ENCODE peak calls at places on chromosomes 2 and 18, in four cellular contexts. F is NCI-H1417 treated with DMSO at 0.1 percent for 48 hours; A is dorsolateral prefrontal cortex; Z is activated T-cell treated with anti-CD3 and anti-CD28 coated beads, Interleukin-2, amount 50 U/mL, for 72 hours. J is an unnamed sample.

GRCh38 chr2:165877565-165878550 is 75.7 kb downstream of the TTC21B start:
- DNase-seq in Z (peak), A (no peak), F (no peak), J (no peak)

GRCh38 chr2:29011650-29012060 is 30.6 kb downstream of the TOGARAM2 start:
- DNase-seq in A (no peak), Z (peak), F (peak), J (no peak)

GRCh38 chr18:48785686-48786470 is 164.9 kb downstream of the SMAD7 start:
- DNase-seq in Z (no peak), A (no peak), F (no peak), J (no peak)

GRCh38 chr2:48332286-48332685 is 197.7 kb upstream of the STON1 start:
- DNase-seq in A (no peak), F (no peak), Z (no peak), J (no peak)

GRCh38 chr2:160411167-160411566 is 82.4 kb downstream of the RBMS1 start:
- DNase-seq in Z (peak), F (no peak), A (no peak), J (no peak)

GRCh38 chr2:206488623-206489022 is 45.3 kb downstream of the ADAM23 start:
- DNase-seq in A (no peak), Z (peak), F (no peak), J (no peak)

GRCh38 chr18:48663096-48663930 is 124.5 kb downstream of the CTIF start:
- DNase-seq in F (no peak), A (no peak), Z (no peak), J (no peak)

GRCh38 chr2:120886967-120887672 is 151.5 kb downstream of the GLI2 start:
- DNase-seq in A (no peak), Z (no peak), F (peak), J (no peak)

GRCh38 chr2:173286153-173286809 is 68.4 kb upstream of the CDCA7 start:
- DNase-seq in Z (peak), A (no peak), F (no peak), J (no peak)

GRCh38 chr2:37589298-37589697 is 82.1 kb downstream of the CDC42EP3 start:
- DNase-seq in Z (no peak), F (no peak), A (no peak), J (no peak)

GRCh38 chr2:8456149-8457091 is 225.4 kb upstream of the ID2 start:
- DNase-seq in Z (peak), F (no peak), A (no peak), J (no peak)

GRCh38 chr2:113901943-113902342 is 12.1 kb downstream of the ACTR3 start:
- DNase-seq in Z (no peak), F (no peak), A (no peak), J (no peak)

GRCh38 chr2:55493220-55493619 is 26.3 kb upstream of the CFAP36 start:
- DNase-seq in A (no peak), F (no peak), Z (no peak), J (no peak)

GRCh38 chr2:236250909-236251579 is 13.2 kb downstream of the ASB18 start:
- DNase-seq in Z (no peak), F (no peak), A (no peak), J (no peak)

GRCh38 chr2:217710218-217710565 is 292.6 kb downstream of the TNS1 start:
- DNase-seq in A (no peak), Z (no peak), F (no peak), J (no peak)

GRCh38 chr2:230762317-230762896 is 49.8 kb downstream of the CAB39 start:
- DNase-seq in Z (peak), F (no peak), A (no peak), J (no peak)

GRCh38 chr2:85248741-85249524 is 78.9 kb downstream of the TGOLN2 start:
- DNase-seq in A (no peak), F (no peak), Z (no peak), J (peak)

GRCh38 chr2:223954401-223954800 is 2.9 kb upstream of the MRPL44 start:
- DNase-seq in A (no peak), F (no peak), Z (no peak), J (no peak)